ENCODE peak calls at places on chromosome 1, in four cellular contexts. P is left ventricle myocardium inferior, I is tibial nerve, A is cardiac muscle cell. D is an unnamed sample. For H3K36me3 and H3K4me1, the result is how much of the 10 kb centered on the place peaks cover.

GRCh38 chr1:40344597-40344996 is 27.5 kb upstream of the COL9A2 start:
- DNase-seq in A (peak), P (peak), I (peak), D (peak)

GRCh38 chr1:152879559-152880198 is 1.6 kb downstream of the SMCP start:
- DNase-seq in P (no peak), I (no peak), A (no peak), D (no peak)

GRCh38 chr1:11365744-11366387 is 92.9 kb downstream of the UBIAD1 start:
- DNase-seq in I (no peak), P (no peak), A (no peak), D (no peak)

GRCh38 chr1:158527190-158527815 is 26.9 kb downstream of the OR6Y1 start:
- DNase-seq in A (peak), P (no peak), I (no peak), D (no peak)

GRCh38 chr1:55359611-55360010 is 144.4 kb upstream of the USP24 start:
- DNase-seq in A (no peak), P (no peak), I (no peak), D (no peak)

GRCh38 chr1:89600792-89601191 is 32.1 kb upstream of the LRRC8C start:
- DNase-seq in A (no peak), P (no peak), I (no peak), D (no peak)

GRCh38 chr1:3899776-3900149 is 309 bp downstream of the C1orf174 start:
- DNase-seq in P (peak), I (no peak), A (no peak), D (no peak)

GRCh38 chr1:72936942-72937341 is 654.6 kb upstream of the NEGR1 start:
- DNase-seq in I (no peak), A (no peak), P (no peak), D (no peak)

GRCh38 chr1:97623220-97623619 is 297.6 kb downstream of the DPYD start:
- DNase-seq in I (no peak), A (no peak), P (no peak), D (no peak)

GRCh38 chr1:178408869-178409268 is 87.9 kb downstream of the CLEC20A start:
- DNase-seq in I (no peak), P (no peak), A (no peak), D (no peak)

GRCh38 chr1:162671664-162672415 is 39.6 kb downstream of the DDR2 start:
- DNase-seq in I (no peak), A (no peak), P (no peak), D (no peak)

GRCh38 chr1:93629101-93630059 is 52.3 kb downstream of the BCAR3 start:
- DNase-seq in A (peak), P (no peak), I (peak), D (peak)

DNA sequence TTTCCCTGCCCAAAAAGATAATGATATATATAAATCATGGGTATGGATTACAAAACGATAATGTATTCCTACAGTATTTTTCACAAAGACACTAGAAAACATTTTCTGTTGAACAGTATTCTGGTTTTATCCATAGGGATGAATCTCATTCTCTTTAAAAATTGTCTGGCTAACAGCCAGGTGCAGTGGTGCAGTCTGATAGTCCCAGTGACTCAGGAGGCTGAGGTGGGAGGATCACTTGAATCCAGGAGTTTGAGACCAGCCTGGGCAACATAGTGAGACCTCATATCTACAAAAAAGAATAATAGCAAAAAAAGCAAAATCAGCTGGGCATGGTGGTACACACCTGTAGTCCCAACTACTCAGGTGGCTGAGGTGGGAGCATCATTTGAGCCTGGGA is 23.3 kb downstream of the PIP5K1A start:
- DNase-seq in I (no peak), A (peak), P (no peak), D (no peak)
- H3K36me3 ChIP-seq in I (under half), A (under half), P (under half), D (under half)

DNA sequence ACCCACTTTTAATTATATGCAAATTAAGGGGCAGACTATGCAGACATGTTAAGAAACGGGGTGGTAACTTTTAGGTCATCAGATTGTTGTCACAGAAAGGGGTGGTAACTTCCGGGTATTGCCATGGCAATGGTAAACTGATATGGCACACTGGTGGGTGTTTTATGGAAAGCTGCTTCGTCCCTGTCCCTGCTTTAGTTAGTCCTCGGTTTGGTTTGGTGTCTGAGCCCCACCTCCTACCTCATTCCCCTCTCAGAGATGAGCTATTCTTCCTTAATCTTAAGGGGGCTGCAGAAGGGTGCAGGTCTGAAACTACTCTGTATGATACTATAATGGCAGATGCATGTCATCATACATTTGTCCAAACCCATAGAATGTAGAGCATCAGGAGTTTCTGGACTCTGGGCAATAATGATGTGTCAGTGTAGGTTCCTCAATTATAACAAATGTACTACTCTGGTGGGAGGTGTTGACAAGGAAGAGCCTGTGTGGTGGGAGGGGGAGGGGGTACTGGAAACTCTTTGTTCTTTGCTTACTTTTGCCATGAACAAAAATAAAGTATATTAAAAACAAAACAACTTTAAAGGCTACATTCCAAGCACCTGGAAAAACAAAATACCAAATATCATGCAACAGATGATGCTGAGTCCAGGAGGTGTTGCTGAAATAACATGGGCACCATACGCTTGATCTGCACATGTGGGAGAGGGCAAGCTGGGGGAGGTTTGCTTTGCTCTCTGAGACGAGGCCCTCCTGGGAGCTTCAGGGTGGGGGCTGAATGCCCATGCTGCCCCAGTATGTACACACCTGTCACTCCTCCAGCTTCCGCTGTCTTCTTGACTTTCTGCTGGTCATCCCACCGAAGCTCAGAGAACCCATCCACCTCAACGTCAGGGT is 6.2 kb downstream of the PARP1 start:
- DNase-seq in A (no peak), P (no peak), I (no peak), D (peak)
- H3K27ac ChIP-seq in A (peak), P (peak), I (peak), D (peak)

DNA sequence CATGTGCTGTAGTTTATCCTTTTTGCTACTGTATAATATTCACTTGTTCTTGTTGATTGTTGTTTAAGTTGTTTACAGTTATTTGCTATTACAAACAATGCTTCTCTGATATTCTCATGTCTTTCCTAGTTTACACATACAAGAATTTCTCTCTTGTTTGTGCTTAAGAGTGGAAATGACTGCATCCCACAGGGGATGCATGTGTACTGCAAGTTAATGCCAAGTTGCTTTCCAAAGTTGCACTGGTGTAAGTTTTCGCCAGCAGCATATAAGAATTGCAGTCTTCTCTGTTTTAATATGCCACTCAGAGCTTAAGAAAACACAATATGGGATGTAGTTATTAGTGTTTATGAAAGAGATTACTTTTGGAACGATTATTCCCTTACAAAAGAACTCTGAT is 97.7 kb downstream of the NEK7 start:
- DNase-seq in A (peak), P (no peak), I (no peak), D (no peak)
- H3K4me1 ChIP-seq in A (under half), P (half or more), I (under half), D (under half)

DNA sequence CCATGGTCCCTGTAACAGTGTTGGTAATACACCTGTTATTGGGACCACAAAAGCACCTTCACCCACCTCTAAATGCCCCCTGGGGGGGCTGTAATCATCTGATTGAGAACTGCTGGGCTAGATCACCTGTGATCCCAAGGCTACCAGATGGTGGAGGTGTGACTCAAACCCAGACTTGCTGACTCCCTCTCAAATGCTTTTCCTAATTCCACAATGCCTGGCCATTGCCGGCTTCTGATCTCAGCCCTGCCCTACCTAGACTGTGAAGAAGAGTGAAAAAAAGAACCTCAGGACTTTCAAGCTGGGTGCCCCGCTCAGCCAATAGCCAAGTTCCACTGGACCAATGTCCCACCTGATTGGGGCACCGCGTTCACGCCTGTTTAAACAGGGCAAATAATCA is 9.6 kb downstream of the TMEM9 start:
- DNase-seq in I (no peak), P (no peak), A (no peak), D (no peak)
- H3K36me3 ChIP-seq in I (under half), P (half or more), A (half or more), D (half or more)

D was measured in A673.